ENCODE peak calls at places on chromosomes 12 and 14, in six cellular contexts. A is lower lobe of right lung, C is heart right ventricle, S is heart left ventricle, G is K562, W is HepG2. M is an unnamed sample.

GRCh38 chr12:40144023-40144422 is 38.1 kb upstream of the SLC2A13 start:
- ATAC-seq in G (no peak), S (no peak), A (no peak), C (no peak), W (no peak), M (no peak)

GRCh38 chr14:64200170-64200569 is 94.0 kb downstream of the ESR2 start:
- ATAC-seq in C (peak), W (peak), S (peak), G (peak), A (peak), M (no peak)

GRCh38 chr14:58408681-58409080 is 13.0 kb downstream of the TOMM20L start:
- ATAC-seq in G (no peak), A (no peak), S (no peak), C (no peak), W (no peak), M (no peak)

GRCh38 chr12:121089031-121089812 is 43.5 kb upstream of the P2RX7 start:
- ATAC-seq in A (peak), C (peak), G (peak), W (peak), S (peak), M (no peak)

GRCh38 chr12:34350092-34351041 is 328.1 kb downstream of the ALG10 start:
- ATAC-seq in W (no peak), G (peak), S (no peak), C (no peak), A (no peak), M (no peak)

GRCh38 chr14:32203928-32204357 is 874 bp upstream of the RNU6-8 start:
- ATAC-seq in S (no peak), W (peak), G (peak), A (peak), C (no peak), M (no peak)

GRCh38 chr12:10718279-10718821 is 4.8 kb downstream of the YBX3 start:
- ATAC-seq in C (no peak), W (no peak), S (no peak), G (no peak), A (no peak), M (no peak)

GRCh38 chr12:7046383-7047143 is 14.0 kb upstream of the C1S start:
- ATAC-seq in S (no peak), C (no peak), G (peak), A (no peak), W (peak), M (no peak)

GRCh38 chr14:90408713-90409112 is 11.9 kb downstream of the CALM1 start:
- ATAC-seq in A (peak), W (peak), C (peak), G (no peak), S (peak), M (peak)

GRCh38 chr14:75559451-75560187 is 18.8 kb upstream of the FLVCR2 start:
- ATAC-seq in S (no peak), C (no peak), G (no peak), W (no peak), A (peak), M (no peak)

GRCh38 chr12:7079826-7080125 is 12.5 kb downstream of the C1R start:
- ATAC-seq in A (peak), G (no peak), C (no peak), S (peak), W (no peak), M (peak)

GRCh38 chr12:113065126-113066007 is 8.8 kb downstream of the DTX1 start:
- ATAC-seq in G (peak), C (peak), A (no peak), W (peak), S (peak), M (peak)

GRCh38 chr12:75720807-75721206 is 209.4 kb upstream of the KRR1 start:
- ATAC-seq in G (peak), S (peak), A (no peak), C (no peak), W (peak), M (no peak)

GRCh38 chr12:75721790-75722189 is 210.4 kb upstream of the KRR1 start:
- ATAC-seq in C (no peak), A (no peak), W (peak), S (no peak), G (no peak), M (no peak)

GRCh38 chr12:75722714-75723200 is 211.3 kb upstream of the KRR1 start:
- ATAC-seq in G (peak), A (peak), C (peak), W (no peak), S (peak), M (peak)

GRCh38 chr12:75717902-75718301 is 206.5 kb upstream of the KRR1 start:
- ATAC-seq in C (no peak), S (no peak), G (no peak), W (no peak), A (peak), M (no peak)

DNA sequence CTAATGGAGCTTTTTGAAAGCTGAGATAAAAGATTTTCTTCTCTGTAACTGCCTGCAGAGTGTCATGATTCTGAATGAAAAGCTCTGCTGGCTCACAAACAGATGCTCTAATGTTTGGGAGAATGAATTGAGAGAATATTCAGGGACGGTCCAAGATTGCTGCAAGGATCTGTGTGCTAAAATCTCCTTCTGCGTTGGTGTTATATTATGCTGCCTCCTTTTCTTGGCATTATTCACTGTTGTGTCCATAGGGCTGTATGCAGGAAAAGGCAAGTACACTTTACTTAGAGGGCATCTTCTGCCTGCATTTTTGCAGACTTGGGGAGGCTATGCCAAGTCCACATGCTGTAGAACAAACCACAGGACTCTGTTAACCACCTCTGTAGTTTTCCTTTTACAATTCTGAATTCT is 209.8 kb upstream of the KRR1 start:
- ATAC-seq in S (peak), C (no peak), A (no peak), G (peak), W (peak), M (no peak)
- H3K27ac ChIP-seq in S (peak), C (peak), A (no peak), G (no peak), W (peak), M (no peak)

GRCh38 chr12:57238854-57239554 is 9.5 kb downstream of the SHMT2 start:
- ATAC-seq in G (peak), S (peak), A (peak), C (peak), W (peak), M (peak)

GRCh38 chr12:57239587-57240068 is 10.1 kb downstream of the SHMT2 start:
- ATAC-seq in S (no peak), A (no peak), C (no peak), W (no peak), G (no peak), M (no peak)

GRCh38 chr12:57237653-57237951 is 8.1 kb downstream of the SHMT2 start:
- ATAC-seq in A (no peak), S (no peak), W (no peak), C (no peak), G (no peak), M (no peak)

GRCh38 chr12:57236925-57237652 is 7.6 kb downstream of the SHMT2 start:
- ATAC-seq in W (peak), A (no peak), C (peak), S (peak), G (peak), M (no peak)

GRCh38 chr12:57237952-57238853 is 8.7 kb downstream of the SHMT2 start:
- ATAC-seq in W (peak), G (peak), C (no peak), S (no peak), A (peak), M (no peak)
- H3K27ac ChIP-seq in W (no peak), G (no peak), C (peak), S (peak), A (peak), M (peak)

DNA sequence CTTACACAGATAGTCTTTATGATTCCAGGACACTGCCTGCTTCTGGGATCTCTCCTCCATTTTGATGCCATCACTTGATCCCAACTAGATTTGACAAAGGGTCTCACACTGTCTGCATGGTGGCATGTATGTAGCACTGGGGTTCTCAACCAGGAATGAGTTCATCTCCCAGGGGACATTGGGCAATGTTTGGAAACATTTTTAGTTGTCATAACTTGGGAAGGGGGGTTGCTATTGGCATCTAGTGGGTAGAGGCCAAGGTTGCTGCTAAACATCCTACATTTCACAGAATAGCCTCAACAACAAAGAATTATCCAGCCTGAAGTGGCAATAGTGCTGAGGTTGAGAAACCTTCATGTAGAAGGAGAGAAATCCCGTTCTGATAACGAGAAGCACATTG is 376.2 kb downstream of the DPF3 start:
- ATAC-seq in G (no peak), W (no peak), C (no peak), S (no peak), A (no peak), M (no peak)
- H3K27ac ChIP-seq in G (no peak), W (no peak), C (no peak), S (no peak), A (no peak), M (no peak)

GRCh38 chr14:55386037-55386798 is 25.4 kb downstream of the ATG14 start:
- ATAC-seq in S (no peak), A (peak), W (no peak), C (no peak), G (no peak), M (no peak)
- H3K27ac ChIP-seq in S (no peak), A (peak), W (no peak), C (peak), G (peak), M (no peak)

M was measured in gastroesophageal sphincter.